ENCODE peak calls at places on chromosomes 7 and 10, in four cellular contexts. One of them, this sample, is unnamed.

GRCh38 chr10:25697412-25697811 is 236.6 kb upstream of the MYO3A start:
- DNase-seq in SK-N-SH: no peak
- DNase-seq in H1: no peak
- DNase-seq in GM12878: no peak
- DNase-seq in this sample: no peak

GRCh38 chr10:92173996-92174395 is 116.9 kb downstream of the CPEB3 start:
- DNase-seq in SK-N-SH: no peak
- DNase-seq in H1: no peak
- DNase-seq in GM12878: no peak
- DNase-seq in this sample: no peak

GRCh38 chr7:120337308-120337907 is 64.4 kb downstream of the KCND2 start:
- DNase-seq in SK-N-SH: peak
- DNase-seq in H1: no peak
- DNase-seq in GM12878: no peak
- DNase-seq in this sample: peak

GRCh38 chr7:17770710-17771375 is 169.5 kb downstream of the SNX13 start:
- DNase-seq in SK-N-SH: no peak
- DNase-seq in H1: no peak
- DNase-seq in GM12878: no peak
- DNase-seq in this sample: no peak

GRCh38 chr10:60414111-60414510 is 24.4 kb upstream of the ANK3 start:
- DNase-seq in SK-N-SH: no peak
- DNase-seq in H1: no peak
- DNase-seq in GM12878: no peak
- DNase-seq in this sample: no peak

GRCh38 chr7:93027044-93027443 is 90.7 kb downstream of the SAMD9 start:
- DNase-seq in SK-N-SH: no peak
- DNase-seq in H1: no peak
- DNase-seq in GM12878: no peak
- DNase-seq in this sample: no peak

GRCh38 chr10:130498934-130499333 is 362.7 kb downstream of the GLRX3 start:
- DNase-seq in SK-N-SH: no peak
- DNase-seq in H1: no peak
- DNase-seq in GM12878: no peak
- DNase-seq in this sample: no peak

GRCh38 chr10:59124187-59124586 is 52.3 kb upstream of the PHYHIPL start:
- DNase-seq in SK-N-SH: no peak
- DNase-seq in H1: no peak
- DNase-seq in GM12878: no peak
- DNase-seq in this sample: no peak

GRCh38 chr7:13742719-13743640 is 246.5 kb downstream of the ETV1 start:
- DNase-seq in SK-N-SH: peak
- DNase-seq in H1: no peak
- DNase-seq in GM12878: no peak
- DNase-seq in this sample: no peak

GRCh38 chr7:157795199-157795598 is 458.4 kb downstream of the DNAJB6 start:
- DNase-seq in SK-N-SH: no peak
- DNase-seq in H1: no peak
- DNase-seq in GM12878: no peak
- DNase-seq in this sample: no peak

GRCh38 chr7:157795631-157796030 is 458.8 kb downstream of the DNAJB6 start:
- DNase-seq in SK-N-SH: no peak
- DNase-seq in H1: no peak
- DNase-seq in GM12878: no peak
- DNase-seq in this sample: no peak

GRCh38 chr7:157793973-157794763 is 457.4 kb downstream of the DNAJB6 start:
- DNase-seq in SK-N-SH: no peak
- DNase-seq in H1: no peak
- DNase-seq in GM12878: no peak
- DNase-seq in this sample: no peak

GRCh38 chr7:157792954-157793353 is 456.1 kb downstream of the DNAJB6 start:
- DNase-seq in SK-N-SH: no peak
- DNase-seq in H1: no peak
- DNase-seq in GM12878: no peak
- DNase-seq in this sample: no peak

GRCh38 chr7:157794764-157795101 is 457.9 kb downstream of the DNAJB6 start:
- DNase-seq in SK-N-SH: no peak
- DNase-seq in H1: no peak
- DNase-seq in GM12878: no peak
- DNase-seq in this sample: no peak
- TF ChIP-seq NRF1 in SK-N-SH: no peak
- TF ChIP-seq NRF1 in H1: no peak
- TF ChIP-seq NRF1 in GM12878: no peak
- TF ChIP-seq NRF1 in this sample: no peak

DNA sequence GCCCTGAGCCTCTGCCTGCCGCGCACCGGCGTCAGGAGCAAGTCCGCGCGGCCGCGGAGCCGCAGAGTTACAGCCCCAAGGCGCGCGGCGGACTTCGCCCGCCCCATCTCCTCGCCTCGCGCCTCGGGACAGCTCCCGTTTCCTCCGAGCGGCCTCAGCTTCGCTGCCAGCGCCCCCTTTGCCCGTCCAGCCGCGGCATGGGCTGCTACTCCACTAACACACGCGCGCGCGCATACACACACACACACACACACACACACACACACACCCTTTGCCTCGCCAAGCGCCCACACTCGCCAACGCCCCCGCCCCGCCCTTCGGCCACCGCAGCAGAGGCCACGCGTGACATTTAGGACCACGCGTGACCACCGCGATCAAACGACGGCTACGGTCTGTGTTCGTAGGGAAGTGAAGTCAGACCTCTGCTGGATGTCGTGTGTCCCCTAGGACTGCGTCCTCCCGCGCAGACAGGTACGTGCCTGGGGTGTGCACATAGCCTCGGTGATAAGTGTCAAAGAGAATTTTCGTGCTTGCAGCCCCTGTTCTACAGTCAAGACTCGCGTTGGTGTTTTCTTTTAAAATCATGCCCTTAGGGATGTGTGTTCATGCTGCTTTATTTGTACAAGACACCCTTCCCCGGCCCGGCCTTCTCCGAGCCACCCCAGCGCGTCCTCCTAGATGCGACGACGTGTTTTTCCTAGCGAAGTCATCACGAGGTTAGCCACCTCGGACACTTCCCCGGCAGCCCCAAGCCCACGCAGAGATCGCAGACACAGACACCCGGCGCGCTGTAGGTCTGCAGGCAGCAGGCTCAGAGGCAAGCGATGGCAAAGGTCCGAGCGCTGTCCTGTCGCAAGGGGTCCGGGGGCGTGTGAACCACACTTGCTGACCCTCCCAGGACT is 890 bp downstream of the MKX start:
- DNase-seq in SK-N-SH: peak
- DNase-seq in H1: peak
- DNase-seq in GM12878: no peak
- DNase-seq in this sample: no peak
- TF ChIP-seq NRF1 in SK-N-SH: no peak
- TF ChIP-seq NRF1 in H1: no peak
- TF ChIP-seq NRF1 in GM12878: no peak
- TF ChIP-seq NRF1 in this sample: no peak

DNA sequence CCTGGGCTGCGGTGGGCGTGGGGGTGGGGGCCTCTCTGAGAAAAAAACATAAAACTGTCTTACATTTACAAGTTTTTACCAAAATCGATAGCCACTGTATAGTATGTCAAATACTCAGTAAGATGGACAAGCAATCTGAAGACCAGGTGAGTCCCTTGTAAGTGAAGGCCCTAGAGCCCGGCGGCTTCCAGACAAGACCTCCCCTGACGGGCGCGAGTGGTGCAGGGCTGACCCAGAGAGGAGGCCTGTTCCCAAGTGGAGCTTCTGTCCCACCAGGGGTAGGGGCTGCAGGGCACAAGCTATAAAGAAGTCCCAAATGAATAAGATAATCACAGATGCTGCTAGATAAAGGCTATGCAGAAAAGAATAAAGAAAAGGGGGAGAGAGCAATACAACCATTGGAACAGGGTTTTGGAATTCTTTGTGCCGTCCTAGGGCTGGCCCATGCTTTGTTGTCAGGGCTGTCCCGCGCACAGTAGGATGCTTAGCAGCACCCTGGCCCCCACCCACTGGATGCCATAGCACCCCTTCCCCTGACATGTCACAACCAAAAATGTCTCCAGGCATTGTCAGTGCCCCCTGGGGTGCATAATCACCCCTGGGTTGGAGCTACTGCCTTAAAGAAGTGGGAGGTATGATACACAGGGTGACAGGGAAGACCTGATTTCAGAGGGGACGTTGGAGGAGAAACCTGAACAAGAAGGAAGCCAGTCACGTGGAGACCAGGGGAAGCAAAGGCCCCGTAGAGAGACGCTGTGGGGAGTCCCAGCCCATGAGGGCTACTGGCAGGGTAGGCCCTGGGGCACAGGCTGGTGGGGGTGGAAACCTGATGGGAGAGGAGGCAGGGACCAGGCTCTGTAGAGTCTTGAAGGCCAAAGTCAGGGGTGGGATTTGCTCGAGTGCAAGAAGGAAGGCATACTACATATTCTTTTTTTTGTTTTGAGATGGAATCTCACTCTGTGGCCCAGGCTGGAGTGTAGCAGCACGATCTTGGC is 43.1 kb downstream of the CHST15 start:
- DNase-seq in SK-N-SH: no peak
- DNase-seq in H1: no peak
- DNase-seq in GM12878: no peak
- DNase-seq in this sample: no peak
- TF ChIP-seq NRF1 in SK-N-SH: no peak
- TF ChIP-seq NRF1 in H1: no peak
- TF ChIP-seq NRF1 in GM12878: no peak
- TF ChIP-seq NRF1 in this sample: no peak

DNA sequence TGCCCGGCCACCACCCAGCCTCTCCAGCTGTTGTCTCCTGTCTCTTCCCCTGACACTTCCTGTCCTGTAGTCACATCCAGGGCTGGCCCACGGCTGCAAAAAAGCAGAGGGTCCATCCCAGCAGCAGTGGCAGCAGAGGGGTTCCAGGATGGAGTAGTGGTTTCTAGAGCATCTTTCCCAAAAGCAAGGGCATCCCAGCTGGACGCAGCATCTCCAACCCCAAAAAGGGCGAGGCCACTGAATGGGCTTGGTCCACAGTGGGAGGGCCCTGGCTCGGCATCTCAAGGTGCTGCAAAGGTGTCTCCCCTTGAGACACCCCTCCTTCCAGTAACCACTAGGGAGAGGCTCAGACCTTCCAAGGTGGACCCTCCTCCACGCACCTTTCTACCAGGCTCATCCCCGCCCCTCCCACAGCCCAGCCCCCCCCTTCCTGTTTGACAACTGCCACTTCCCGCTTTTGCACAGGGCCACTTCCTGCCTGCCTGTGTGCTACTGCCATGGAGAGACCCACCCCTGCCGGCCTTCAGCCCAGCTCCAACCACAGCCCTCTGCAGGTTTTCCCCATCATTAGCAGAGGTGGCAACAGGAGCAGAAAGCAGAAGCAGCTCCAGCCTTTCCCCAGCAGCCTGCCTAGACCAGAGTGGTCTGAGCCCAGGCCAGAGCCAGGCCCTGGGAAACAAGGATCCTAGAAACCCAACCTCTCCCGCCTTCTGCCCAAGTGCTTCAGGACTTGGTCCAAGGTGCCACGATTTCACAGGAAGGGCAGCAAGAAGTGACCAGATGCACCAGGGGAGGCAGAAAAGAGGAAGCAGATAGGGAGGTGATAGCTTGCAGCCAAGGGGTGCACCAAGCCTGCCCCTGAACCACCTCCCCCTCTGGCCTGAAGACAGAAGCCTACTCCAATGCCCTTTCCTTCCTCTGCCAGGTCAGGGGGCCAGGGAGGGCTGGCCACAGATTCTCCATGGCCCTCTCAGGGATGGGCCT is 8.6 kb downstream of the CAMK2G start:
- DNase-seq in SK-N-SH: no peak
- DNase-seq in H1: no peak
- DNase-seq in GM12878: no peak
- DNase-seq in this sample: no peak
- TF ChIP-seq NRF1 in SK-N-SH: no peak
- TF ChIP-seq NRF1 in H1: no peak
- TF ChIP-seq NRF1 in GM12878: no peak
- TF ChIP-seq NRF1 in this sample: no peak

DNA sequence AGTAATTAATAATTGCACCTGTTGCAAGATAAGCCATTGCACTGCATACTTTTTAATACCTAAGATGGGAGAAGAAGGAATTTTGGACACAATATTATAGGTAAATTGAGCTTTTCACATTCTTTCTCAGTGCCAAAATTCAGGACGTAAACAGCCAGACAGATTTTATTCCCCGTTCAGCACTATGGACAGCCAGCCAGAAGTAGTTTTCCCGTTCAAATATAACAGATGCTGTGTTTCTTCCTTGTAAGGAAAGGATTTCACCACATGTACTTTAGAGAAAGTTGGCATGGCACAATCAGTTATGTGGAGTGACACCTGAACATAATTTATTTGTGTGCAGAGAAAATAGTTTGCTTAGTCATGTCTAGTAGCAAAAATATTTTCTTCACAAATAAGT is 34.8 kb downstream of the SEMA3E start:
- DNase-seq in SK-N-SH: no peak
- DNase-seq in H1: no peak
- DNase-seq in GM12878: no peak
- DNase-seq in this sample: no peak
- TF ChIP-seq NRF1 in SK-N-SH: no peak
- TF ChIP-seq NRF1 in H1: no peak
- TF ChIP-seq NRF1 in GM12878: no peak
- TF ChIP-seq NRF1 in this sample: no peak

GRCh38 chr10:132705173-132705572 is 80.8 kb downstream of the NKX6-2 start:
- DNase-seq in SK-N-SH: no peak
- DNase-seq in H1: no peak
- DNase-seq in GM12878: no peak
- DNase-seq in this sample: no peak
- TF ChIP-seq NRF1 in SK-N-SH: no peak
- TF ChIP-seq NRF1 in H1: no peak
- TF ChIP-seq NRF1 in GM12878: no peak
- TF ChIP-seq NRF1 in this sample: no peak

GRCh38 chr7:74092964-74093339 is 9.3 kb downstream of the LIMK1 start:
- DNase-seq in SK-N-SH: peak
- DNase-seq in H1: no peak
- DNase-seq in GM12878: peak
- DNase-seq in this sample: peak
- TF ChIP-seq NRF1 in SK-N-SH: no peak
- TF ChIP-seq NRF1 in H1: no peak
- TF ChIP-seq NRF1 in GM12878: no peak
- TF ChIP-seq NRF1 in this sample: no peak

DNA sequence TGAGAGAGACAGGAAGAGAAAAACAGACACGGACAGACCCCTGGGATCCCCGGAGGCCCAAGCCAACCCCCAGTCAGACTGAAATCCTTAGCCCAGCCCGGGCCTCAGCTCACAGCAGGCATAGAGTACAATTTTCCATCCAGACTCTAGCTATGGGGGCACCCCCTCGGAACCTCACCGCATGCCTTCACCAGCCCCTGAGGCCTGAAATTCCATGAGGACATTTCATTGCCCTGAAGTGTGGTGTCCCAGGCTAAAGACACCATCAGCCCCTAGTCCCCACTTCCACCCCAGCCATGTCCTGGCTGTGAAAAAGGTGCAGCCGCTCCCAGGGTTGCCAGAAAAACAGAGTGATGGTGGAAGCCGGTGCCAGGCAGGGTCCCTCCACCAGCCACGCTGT is 23.5 kb downstream of the MYL10 start:
- DNase-seq in SK-N-SH: no peak
- DNase-seq in H1: no peak
- DNase-seq in GM12878: no peak
- DNase-seq in this sample: no peak
- TF ChIP-seq NRF1 in SK-N-SH: no peak
- TF ChIP-seq NRF1 in H1: no peak
- TF ChIP-seq NRF1 in GM12878: no peak
- TF ChIP-seq NRF1 in this sample: no peak

GRCh38 chr10:89206402-89207180 is 526 bp downstream of the CH25H start:
- DNase-seq in SK-N-SH: peak
- DNase-seq in H1: peak
- DNase-seq in GM12878: no peak
- DNase-seq in this sample: no peak
- TF ChIP-seq NRF1 in SK-N-SH: no peak
- TF ChIP-seq NRF1 in H1: no peak
- TF ChIP-seq NRF1 in GM12878: no peak
- TF ChIP-seq NRF1 in this sample: no peak

This sample was measured in K562.